ENCODE peak calls at places on chromosomes 2 and 18, in six cellular contexts. R, V, T, X, B and O are unnamed samples.

GRCh38 chr2:33457588-33458247 is 18.7 kb upstream of the RASGRP3 start:
- DNase-seq in R (peak), V (no peak), T (peak), X (no peak), B (peak), O (no peak)

GRCh38 chr2:221096651-221097567 is 475.2 kb downstream of the EPHA4 start:
- DNase-seq in R (peak), V (no peak), T (no peak), X (no peak), B (no peak), O (no peak)

GRCh38 chr2:223549215-223549614 is 52.9 kb downstream of the SCG2 start:
- DNase-seq in R (peak), V (peak), T (no peak), X (peak), B (peak), O (peak)

GRCh38 chr2:200677721-200678532 is 92.1 kb downstream of the AOX1 start:
- DNase-seq in R (no peak), V (peak), T (no peak), X (peak), B (peak), O (peak)

GRCh38 chr2:7449287-7449686 is 532.1 kb downstream of the RNF144A start:
- DNase-seq in R (no peak), V (no peak), T (no peak), X (no peak), B (no peak), O (no peak)

GRCh38 chr2:178450574-178451429 is at the start of the genes PJVK and PRKRA:
- DNase-seq in R (peak), V (peak), T (peak), X (peak), B (peak), O (peak)

GRCh38 chr2:107635883-107636282 is 190.8 kb upstream of the RGPD4 start:
- DNase-seq in R (peak), V (no peak), T (no peak), X (no peak), B (peak), O (peak)

GRCh38 chr2:12637754-12638153 is 79.0 kb upstream of the TRIB2 start:
- DNase-seq in R (peak), V (no peak), T (no peak), X (no peak), B (no peak), O (peak)

GRCh38 chr18:987325-988186 is 82.9 kb downstream of the ADCYAP1 start:
- DNase-seq in R (no peak), V (no peak), T (peak), X (no peak), B (peak), O (peak)

GRCh38 chr2:97983134-97983533 is 12.6 kb downstream of the TMEM131 start:
- DNase-seq in R (no peak), V (no peak), T (no peak), X (no peak), B (no peak), O (no peak)

GRCh38 chr18:3511980-3512379 is 62.0 kb downstream of the TGIF1 start:
- DNase-seq in R (peak), V (peak), T (peak), X (peak), B (peak), O (peak)

GRCh38 chr18:22412502-22412901 is 5.2 kb downstream of the CTAGE1 start:
- DNase-seq in R (peak), V (no peak), T (no peak), X (no peak), B (peak), O (peak)

GRCh38 chr18:905307-905947 is 756 bp downstream of the ADCYAP1 start:
- DNase-seq in R (no peak), V (no peak), T (no peak), X (no peak), B (no peak), O (no peak)

DNA sequence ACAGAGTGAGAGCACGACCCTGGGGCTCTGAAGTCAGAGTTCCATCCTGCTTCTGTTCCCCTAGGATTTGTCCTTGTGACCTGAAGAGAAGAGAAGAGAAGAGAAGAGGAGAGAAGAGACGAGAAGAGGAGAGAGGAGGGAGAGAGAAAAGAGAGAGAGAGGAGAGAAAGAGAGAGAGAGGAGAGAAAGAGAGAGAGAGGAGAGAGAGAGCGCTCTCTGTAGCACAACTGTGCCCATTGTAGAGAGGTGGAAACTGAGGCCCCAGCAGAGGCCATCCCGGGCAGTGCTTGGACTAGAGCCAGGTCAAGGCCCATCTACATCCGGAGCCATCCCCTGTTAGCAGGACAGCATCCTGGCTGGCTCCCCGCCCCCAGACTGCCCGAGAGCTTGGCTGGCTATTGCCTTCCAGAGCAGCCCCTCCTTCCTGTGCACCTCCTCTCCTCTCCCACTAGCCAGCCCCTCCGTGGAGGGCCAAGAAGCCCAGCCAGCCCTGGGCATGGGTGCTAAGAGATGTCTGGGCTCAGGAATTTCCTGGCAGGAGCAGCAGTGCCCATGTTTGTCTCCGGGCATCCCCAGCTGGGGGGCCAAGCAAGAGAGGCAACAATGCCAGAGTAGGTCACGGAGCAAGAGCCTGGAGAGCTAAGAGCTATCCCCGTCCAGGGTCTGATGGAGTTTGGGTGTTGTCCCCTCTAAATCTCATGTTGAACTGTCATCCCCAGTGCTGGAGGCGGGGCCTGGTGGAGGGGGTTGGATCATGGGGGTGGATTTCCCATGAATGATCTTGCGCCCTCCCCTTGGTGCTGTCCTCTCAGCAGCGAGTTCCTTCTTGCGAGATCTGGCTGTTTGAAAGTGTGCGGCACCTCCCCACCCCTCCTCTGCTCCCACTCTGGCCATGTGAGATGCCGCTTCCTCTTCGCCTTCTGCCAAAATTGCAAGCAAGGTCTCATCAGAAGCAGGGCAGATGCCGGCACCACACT is 18.2 kb upstream of the GPR55 start:
- DNase-seq in R (no peak), V (no peak), T (no peak), X (no peak), B (peak), O (peak)
- H3K4me3 ChIP-seq in R (no peak), V (no peak), T (no peak), X (no peak), B (no peak), O (no peak)

GRCh38 chr2:109208951-109209335 is 79.9 kb downstream of the SH3RF3 start:
- DNase-seq in R (no peak), V (no peak), T (no peak), X (no peak), B (no peak), O (no peak)

GRCh38 chr2:109209412-109209811 is 80.4 kb downstream of the SH3RF3 start:
- DNase-seq in R (peak), V (peak), T (no peak), X (no peak), B (peak), O (peak)

GRCh38 chr2:109207201-109207600 is 78.2 kb downstream of the SH3RF3 start:
- DNase-seq in R (no peak), V (no peak), T (no peak), X (no peak), B (no peak), O (no peak)

GRCh38 chr2:109209941-109210340 is 80.9 kb downstream of the SH3RF3 start:
- DNase-seq in R (no peak), V (no peak), T (no peak), X (no peak), B (no peak), O (no peak)

GRCh38 chr2:109208071-109208950 is 79.3 kb downstream of the SH3RF3 start:
- DNase-seq in R (no peak), V (peak), T (no peak), X (no peak), B (no peak), O (peak)
- TF ChIP-seq CTCF in R (no peak), V (no peak), T (peak), X (no peak), B (no peak), O (peak)

GRCh38 chr2:45012733-45013132 is 3.5 kb upstream of the SIX2 start:
- DNase-seq in R (no peak), V (no peak), T (no peak), X (no peak), B (no peak), O (no peak)

GRCh38 chr2:45014016-45014702 is 4.9 kb upstream of the SIX2 start:
- DNase-seq in R (peak), V (no peak), T (peak), X (no peak), B (peak), O (peak)

GRCh38 chr2:45011621-45012602 is 2.7 kb upstream of the SIX2 start:
- DNase-seq in R (no peak), V (no peak), T (no peak), X (no peak), B (peak), O (peak)

GRCh38 chr2:45010706-45011036 is 1.4 kb upstream of the SIX2 start:
- DNase-seq in R (no peak), V (no peak), T (no peak), X (no peak), B (no peak), O (peak)

GRCh38 chr2:45013229-45014015 is 4.2 kb upstream of the SIX2 start:
- DNase-seq in R (no peak), V (no peak), T (no peak), X (no peak), B (no peak), O (no peak)
- H3K4me3 ChIP-seq in R (peak), V (no peak), T (no peak), X (peak), B (peak), O (peak)

GRCh38 chr18:36536426-36536825 is 238.9 kb downstream of the FHOD3 start:
- DNase-seq in R (no peak), V (no peak), T (no peak), X (no peak), B (no peak), O (no peak)

GRCh38 chr18:36534154-36534688 is 236.7 kb downstream of the FHOD3 start:
- DNase-seq in R (peak), V (no peak), T (no peak), X (no peak), B (no peak), O (no peak)

GRCh38 chr18:36539674-36540073 is 242.2 kb downstream of the FHOD3 start:
- DNase-seq in R (peak), V (no peak), T (no peak), X (peak), B (no peak), O (peak)

GRCh38 chr18:36535202-36535935 is 237.9 kb downstream of the FHOD3 start:
- DNase-seq in R (no peak), V (no peak), T (no peak), X (no peak), B (no peak), O (no peak)

GRCh38 chr18:36537289-36537688 is 239.8 kb downstream of the FHOD3 start:
- DNase-seq in R (no peak), V (no peak), T (no peak), X (no peak), B (no peak), O (no peak)
- TF ChIP-seq CTCF in R (no peak), V (no peak), T (no peak), X (no peak), B (no peak), O (no peak)

GRCh38 chr2:14675489-14675888 is 43.0 kb downstream of the LRATD1 start:
- DNase-seq in R (no peak), V (no peak), T (no peak), X (no peak), B (no peak), O (no peak)
- H3K4me3 ChIP-seq in R (no peak), V (no peak), T (no peak), X (no peak), B (no peak), O (no peak)

GRCh38 chr2:82230406-82230805 is 1925.9 kb upstream of the LRRTM1 start:
- DNase-seq in R (no peak), V (no peak), T (no peak), X (no peak), B (no peak), O (no peak)

DNA sequence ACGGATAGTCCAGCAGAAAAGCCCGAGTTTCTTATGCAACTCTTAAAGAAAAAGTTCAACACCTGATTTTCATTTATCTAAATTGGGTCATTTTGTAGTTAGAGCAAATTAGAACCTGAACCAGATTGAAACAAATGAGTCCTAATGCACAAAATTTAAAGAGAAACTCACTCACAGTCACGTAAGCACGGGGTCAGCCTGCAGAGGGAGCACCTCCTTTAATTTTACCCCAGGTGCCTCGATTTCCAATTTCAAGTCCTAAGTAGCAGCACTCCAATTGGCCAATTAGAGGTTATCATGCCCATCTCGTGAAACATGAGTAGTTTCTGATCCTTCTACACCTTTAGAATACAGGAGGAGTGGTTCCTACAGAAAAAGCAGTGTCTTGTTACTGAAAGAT is 1929.7 kb upstream of the LRRTM1 start:
- DNase-seq in R (no peak), V (no peak), T (no peak), X (no peak), B (no peak), O (no peak)
- TF ChIP-seq CTCF in R (no peak), V (no peak), T (no peak), X (no peak), B (no peak), O (no peak)